ENCODE peak calls at places on chromosomes 6 and 20, in five cellular contexts. G is nucleus accumbens, O is T-helper 17 cell, Z is left ventricle myocardium superior, T is mucosa of descending colon. H is an unnamed sample.

GRCh38 chr6:134363323-134364039 is 45.6 kb upstream of the SGK1 start:
- DNase-seq in G (no peak), O (no peak), Z (no peak), T (no peak), H (no peak)

GRCh38 chr6:108875161-108875555 is 26.9 kb downstream of the ARMC2 start:
- DNase-seq in G (no peak), O (no peak), Z (no peak), T (no peak), H (no peak)

GRCh38 chr20:46545077-46545826 is 5.2 kb downstream of the OCSTAMP start:
- DNase-seq in G (no peak), O (no peak), Z (no peak), T (no peak), H (no peak)

GRCh38 chr6:56663344-56663743 is 20.7 kb upstream of the DST start:
- DNase-seq in G (no peak), O (no peak), Z (no peak), T (no peak), H (no peak)

GRCh38 chr20:50837532-50838321 is 42.9 kb downstream of the BCAS4 start:
- DNase-seq in G (no peak), O (no peak), Z (peak), T (no peak), H (no peak)

GRCh38 chr6:151445482-151445881 is 6.4 kb downstream of the RMND1 start:
- DNase-seq in G (no peak), O (no peak), Z (no peak), T (no peak), H (no peak)

GRCh38 chr20:58447733-58448391 is 58.8 kb downstream of the VAPB start:
- DNase-seq in G (no peak), O (peak), Z (no peak), T (no peak), H (peak)

GRCh38 chr6:75611011-75611701 is 9.5 kb downstream of the SENP6 start:
- DNase-seq in G (no peak), O (no peak), Z (no peak), T (no peak), H (no peak)

GRCh38 chr6:97151611-97152010 is 131.4 kb downstream of the MMS22L start:
- DNase-seq in G (no peak), O (no peak), Z (no peak), T (no peak), H (no peak)

GRCh38 chr6:167437888-167438484 is 113.1 kb downstream of the TTLL2 start:
- DNase-seq in G (no peak), O (no peak), Z (no peak), T (no peak), H (no peak)

GRCh38 chr6:124719951-124720350 is 242.3 kb upstream of the RNF217 start:
- DNase-seq in G (no peak), O (no peak), Z (no peak), T (no peak), H (no peak)

GRCh38 chr6:166361080-166361429 is 18.7 kb upstream of the SFT2D1 start:
- DNase-seq in G (no peak), O (no peak), Z (peak), T (no peak), H (no peak)

GRCh38 chr6:136566007-136566487 is 15.8 kb upstream of the MAP7 start:
- DNase-seq in G (no peak), O (no peak), Z (peak), T (peak), H (no peak)

GRCh38 chr20:55961351-55962320 is 43.7 kb downstream of the CBLN4 start:
- DNase-seq in G (no peak), O (no peak), Z (no peak), T (no peak), H (no peak)

GRCh38 chr6:31777667-31778050 is 531 bp upstream of the VWA7 start:
- DNase-seq in G (no peak), O (no peak), Z (no peak), T (no peak), H (no peak)

GRCh38 chr20:50338479-50339195 is 148.0 kb downstream of the CEBPB start:
- DNase-seq in G (no peak), O (no peak), Z (no peak), T (no peak), H (no peak)

GRCh38 chr6:163860194-163861081 is 445.9 kb downstream of the QKI start:
- DNase-seq in G (no peak), O (no peak), Z (peak), T (no peak), H (no peak)

GRCh38 chr6:52373294-52373693 is 11.3 kb downstream of the PAQR8 start:
- DNase-seq in G (no peak), O (no peak), Z (no peak), T (no peak), H (no peak)

GRCh38 chr6:53850527-53850926 is 55.7 kb downstream of the LRRC1 start:
- DNase-seq in G (no peak), O (no peak), Z (no peak), T (no peak), H (no peak)

GRCh38 chr6:1931817-1932216 is 313.6 kb downstream of the GMDS start:
- DNase-seq in G (no peak), O (no peak), Z (no peak), T (no peak), H (no peak)

GRCh38 chr6:13406781-13407180 is 78.4 kb upstream of the TBC1D7 start:
- DNase-seq in G (no peak), O (no peak), Z (no peak), T (no peak), H (no peak)

GRCh38 chr20:62548483-62548882 is 72.7 kb upstream of the GATA5 start:
- DNase-seq in G (no peak), O (no peak), Z (no peak), T (no peak), H (no peak)

GRCh38 chr20:11063459-11063858 is 389.7 kb upstream of the JAG1 start:
- DNase-seq in G (no peak), O (no peak), Z (no peak), T (no peak), H (no peak)

GRCh38 chr6:151641028-151641427 is 147.2 kb downstream of the CCDC170 start:
- DNase-seq in G (no peak), O (no peak), Z (no peak), T (no peak), H (no peak)

GRCh38 chr20:11305406-11305805 is 612.3 kb upstream of the BTBD3 start:
- DNase-seq in G (no peak), O (no peak), Z (no peak), T (no peak), H (no peak)

GRCh38 chr6:80771941-80772340 is 665.5 kb downstream of the BCKDHB start:
- DNase-seq in G (no peak), O (no peak), Z (no peak), T (no peak), H (no peak)

GRCh38 chr6:48084201-48084600 is 26.8 kb downstream of the PTCHD4 start:
- DNase-seq in G (no peak), O (no peak), Z (no peak), T (no peak), H (no peak)

GRCh38 chr6:5996701-5997419 is 9.9 kb downstream of the NRN1 start:
- DNase-seq in G (no peak), O (no peak), Z (peak), T (no peak), H (no peak)

GRCh38 chr6:156862711-156863110 is 85.5 kb downstream of the ARID1B start:
- DNase-seq in G (no peak), O (no peak), Z (no peak), T (no peak), H (no peak)

GRCh38 chr6:1385129-1386042 is 4.0 kb upstream of the FOXF2 start:
- DNase-seq in G (no peak), O (no peak), Z (no peak), T (no peak), H (no peak)

GRCh38 chr6:54579011-54579410 is 267.6 kb upstream of the FAM83B start:
- DNase-seq in G (no peak), O (no peak), Z (no peak), T (no peak), H (no peak)

GRCh38 chr6:117498159-117498558 is 15.7 kb downstream of the DCBLD1 start:
- DNase-seq in G (no peak), O (no peak), Z (no peak), T (no peak), H (no peak)

GRCh38 chr6:131948692-131949614 is 2.2 kb downstream of the CCN2 start:
- DNase-seq in G (no peak), O (no peak), Z (no peak), T (no peak), H (no peak)

GRCh38 chr6:124670801-124671200 is 291.4 kb upstream of the RNF217 start:
- DNase-seq in G (no peak), O (no peak), Z (no peak), T (no peak), H (no peak)

H was measured in T-helper 1 cell.